ENCODE peak calls at places on chromosome 6, in five cellular contexts. V is A549, K is A172, P is M059J, N is brain microvascular endothelial cell. S is an unnamed sample.
A peak's percentile ranks its signal among the peaks of the same experiment; 100 is the strongest.

GRCh38 chr6:143123081-143123480 is 62.4 kb downstream of the AIG1 start:
- DNase-seq in V (no peak), N (no peak), K (no peak), P (no peak), S (peak; percentile 60)

GRCh38 chr6:40917603-40918002 is 121.4 kb downstream of the UNC5CL start:
- DNase-seq in N (no peak), P (no peak), V (no peak), K (no peak), S (no peak)

GRCh38 chr6:170282512-170283158 is 8.2 kb downstream of the DLL1 start:
- DNase-seq in K (no peak), P (no peak), V (no peak), N (no peak), S (no peak)

GRCh38 chr6:53922571-53922981 is 127.8 kb downstream of the LRRC1 start:
- DNase-seq in P (no peak), N (peak; percentile 45), K (peak; percentile 63), V (peak; percentile 16), S (no peak)

GRCh38 chr6:2641044-2641673 is 109.6 kb downstream of the MYLK4 start:
- DNase-seq in N (no peak), K (no peak), V (no peak), P (no peak), S (no peak)

GRCh38 chr6:87925373-87926060 is 122.1 kb upstream of the SPACA1 start:
- DNase-seq in K (no peak), V (no peak), P (no peak), N (no peak), S (no peak)

GRCh38 chr6:67698534-67698933 is 936.5 kb upstream of the ADGRB3 start:
- DNase-seq in N (no peak), K (no peak), V (no peak), P (peak; percentile 69), S (no peak)

GRCh38 chr6:14108571-14109410 is 8.8 kb upstream of the CD83 start:
- DNase-seq in P (peak; percentile 57), V (no peak), K (no peak), N (no peak), S (no peak)

GRCh38 chr6:166151798-166152197 is 15.9 kb downstream of the TBXT start:
- DNase-seq in P (no peak), K (no peak), N (no peak), V (no peak), S (no peak)

GRCh38 chr6:121124600-121124999 is 209.7 kb downstream of the TBC1D32 start:
- DNase-seq in N (no peak), K (no peak), P (no peak), V (no peak), S (no peak)

GRCh38 chr6:14310955-14311354 is 193.4 kb downstream of the CD83 start:
- DNase-seq in K (no peak), P (no peak), V (no peak), N (no peak), S (no peak)

GRCh38 chr6:223763-224162 is 68.5 kb upstream of the DUSP22 start:
- DNase-seq in P (peak; percentile 60), N (peak; percentile 24), K (no peak), V (no peak), S (no peak)

GRCh38 chr6:31175961-31176360 is 5.5 kb upstream of the POU5F1 start:
- DNase-seq in P (peak; percentile 69), V (no peak), N (peak; percentile 32), K (peak; percentile 73), S (peak; percentile 72)

GRCh38 chr6:125798734-125799510 is 8.2 kb downstream of the NCOA7 start:
- DNase-seq in N (no peak), P (no peak), V (no peak), K (no peak), S (peak; percentile 13)

GRCh38 chr6:145813285-145814034 is 1.1 kb downstream of the FBXO30 start:
- DNase-seq in K (peak; percentile 29), N (peak; percentile 27), V (peak; percentile 36), P (peak; percentile 84), S (peak; percentile 38)

GRCh38 chr6:39540454-39540853 is 184.8 kb downstream of the KIF6 start:
- DNase-seq in V (no peak), N (no peak), K (no peak), P (no peak), S (no peak)

GRCh38 chr6:88380083-88380482 is 213.9 kb upstream of the CNR1 start:
- DNase-seq in P (peak; percentile 86), N (peak; percentile 90), K (peak; percentile 78), V (peak; percentile 23), S (peak; percentile 77)

GRCh38 chr6:28282923-28283322 is 1.6 kb downstream of the PGBD1 start:
- DNase-seq in V (peak; percentile 25), P (peak; percentile 7), K (no peak), N (peak; percentile 11), S (no peak)

GRCh38 chr6:32854376-32855178 is 585 bp downstream of the PSMB9 start:
- DNase-seq in N (no peak), P (peak; percentile 75), V (no peak), K (peak; percentile 47), S (peak; percentile 60)

GRCh38 chr6:43471399-43471798 is 6.0 kb upstream of the TJAP1 start:
- DNase-seq in P (no peak), N (no peak), K (no peak), V (no peak), S (no peak)

GRCh38 chr6:105459884-105460283 is 57.0 kb upstream of the PREP start:
- DNase-seq in P (peak; percentile 85), K (peak; percentile 41), N (peak; percentile 53), V (peak; percentile 12), S (peak; percentile 58)

GRCh38 chr6:90285611-90286381 is 10.8 kb downstream of the BACH2 start:
- DNase-seq in N (peak; percentile 92), K (peak; percentile 91), P (peak; percentile 86), V (peak; percentile 76), S (peak; percentile 77)

GRCh38 chr6:44036196-44036595 is 91.1 kb downstream of the MRPL14 start:
- DNase-seq in N (no peak), P (peak; percentile 59), K (no peak), V (no peak), S (peak; percentile 60)

GRCh38 chr6:160259585-160259984 is 964 bp upstream of the SLC22A2 start:
- DNase-seq in K (no peak), N (no peak), P (no peak), V (no peak), S (no peak)

GRCh38 chr6:109236140-109237081 is 141.1 kb downstream of the CEP57L1 start:
- DNase-seq in K (no peak), N (no peak), V (peak; percentile 5), P (no peak), S (no peak)

GRCh38 chr6:110049696-110050465 is 71.8 kb downstream of the GPR6 start:
- DNase-seq in P (no peak), N (no peak), K (no peak), V (no peak), S (no peak)

GRCh38 chr6:84773431-84774173 is 9.2 kb upstream of the TBX18 start:
- DNase-seq in N (peak; percentile 56), V (peak; percentile 68), P (no peak), K (no peak), S (peak; percentile 46)

GRCh38 chr6:142030115-142030619 is 102.6 kb upstream of the GJE1 start:
- DNase-seq in N (peak; percentile 48), P (peak; percentile 49), K (peak; percentile 51), V (no peak), S (no peak)

GRCh38 chr6:44216677-44217331 is at the start of gene MYMX:
- DNase-seq in N (no peak), V (no peak), P (no peak), K (no peak), S (no peak)

GRCh38 chr6:24257282-24257681 is 100.6 kb downstream of the DCDC2 start:
- DNase-seq in K (no peak), V (peak; percentile 7), P (no peak), N (no peak), S (no peak)

S was measured in GM03348.